ENCODE peak calls at places on chromosomes 13 and 19, in nine cellular contexts. K is fibroblast of villous mesenchyme; I is naive thymus-derived CD8-positive, alpha-beta T cell; H is iPS-NIHi11; B is T-cell; R is MV-4-11; Q is NCI-H2081; Y is effector memory CD8-positive, alpha-beta T cell; J is heart left ventricle. E is an unnamed sample.
A peak's percentile ranks its signal among the peaks of the same experiment; 100 is the strongest.

GRCh38 chr19:34350161-34350561 is 14.8 kb upstream of the GPI start:
- DNase-seq in K (no peak), I (peak; percentile 74), H (no peak), B (peak; percentile 70), R (no peak), Q (no peak), Y (peak; percentile 64), J (no peak), E (no peak)

GRCh38 chr19:48751835-48752510 is 468 bp downstream of the FUT1 start:
- DNase-seq in K (no peak), I (no peak), H (no peak), B (no peak), R (peak; percentile 37), Q (no peak), Y (no peak), J (no peak), E (no peak)

GRCh38 chr19:36136975-36137686 is 2.7 kb upstream of the CAPNS1 start:
- DNase-seq in K (peak; percentile 17), I (no peak), H (peak; percentile 29), B (no peak), R (peak; percentile 29), Q (no peak), Y (no peak), J (peak; percentile 60), E (no peak)

GRCh38 chr13:98950705-98951104 is 27.2 kb downstream of the DOCK9 start:
- DNase-seq in K (no peak), I (no peak), H (no peak), B (no peak), R (no peak), Q (no peak), Y (no peak), J (no peak), E (no peak)

GRCh38 chr13:72437458-72437857 is 290.0 kb downstream of the MZT1 start:
- DNase-seq in K (peak; percentile 1), I (no peak), H (no peak), B (no peak), R (no peak), Q (no peak), Y (no peak), J (no peak), E (no peak)

GRCh38 chr13:62387642-62388041 is 972.0 kb upstream of the PCDH20 start:
- DNase-seq in K (no peak), I (no peak), H (no peak), B (no peak), R (no peak), Q (no peak), Y (no peak), J (no peak), E (no peak)

GRCh38 chr13:80705371-80706163 is 364.6 kb upstream of the SPRY2 start:
- DNase-seq in K (no peak), I (no peak), H (no peak), B (no peak), R (no peak), Q (no peak), Y (no peak), J (no peak), E (no peak)

GRCh38 chr19:39497850-39498261 is 891 bp upstream of the DLL3 start:
- DNase-seq in K (peak; percentile 46), I (no peak), H (peak; percentile 81), B (no peak), R (peak; percentile 45), Q (peak; percentile 77), Y (no peak), J (no peak), E (peak; percentile 78)

GRCh38 chr13:65292488-65292901 is 1937.6 kb downstream of the PCDH9 start:
- DNase-seq in K (peak; percentile 0), I (no peak), H (no peak), B (no peak), R (no peak), Q (no peak), Y (no peak), J (no peak), E (no peak)

GRCh38 chr19:9075064-9075964 is 11.5 kb upstream of the OR1M1 start:
- DNase-seq in K (peak; percentile 79), I (no peak), H (peak; percentile 83), B (no peak), R (peak; percentile 69), Q (no peak), Y (no peak), J (peak; percentile 66), E (peak; percentile 20)

GRCh38 chr19:38831142-38831605 is 420 bp downstream of the ECH1 start:
- DNase-seq in K (peak; percentile 98), I (no peak), H (peak; percentile 69), B (no peak), R (peak; percentile 70), Q (no peak), Y (no peak), J (peak; percentile 56), E (peak; percentile 33)

GRCh38 chr13:47216176-47216822 is 319.4 kb upstream of the HTR2A start:
- DNase-seq in K (peak; percentile 26), I (no peak), H (no peak), B (no peak), R (no peak), Q (no peak), Y (no peak), J (no peak), E (no peak)

GRCh38 chr13:110114351-110114750 is 192.6 kb downstream of the COL4A1 start:
- DNase-seq in K (peak; percentile 64), I (no peak), H (no peak), B (no peak), R (no peak), Q (no peak), Y (no peak), J (no peak), E (no peak)

GRCh38 chr13:29441301-29441700 is 154.2 kb downstream of the SLC7A1 start:
- DNase-seq in K (no peak), I (no peak), H (no peak), B (no peak), R (no peak), Q (no peak), Y (no peak), J (no peak), E (no peak)

GRCh38 chr13:109940637-109941036 is 154.3 kb upstream of the IRS2 start:
- DNase-seq in K (no peak), I (no peak), H (no peak), B (no peak), R (no peak), Q (no peak), Y (no peak), J (no peak), E (no peak)

GRCh38 chr19:2774083-2774679 is 8.9 kb downstream of the SGTA start:
- DNase-seq in K (no peak), I (no peak), H (no peak), B (no peak), R (no peak), Q (no peak), Y (no peak), J (no peak), E (no peak)

GRCh38 chr13:106597190-106597589 is 29.3 kb upstream of the ARGLU1 start:
- DNase-seq in K (peak; percentile 14), I (no peak), H (no peak), B (no peak), R (no peak), Q (no peak), Y (no peak), J (peak; percentile 66), E (no peak)

GRCh38 chr13:28659611-28659970 is 661 bp downstream of the POMP start:
- DNase-seq in K (peak; percentile 81), I (no peak), H (no peak), B (no peak), R (peak; percentile 58), Q (no peak), Y (peak; percentile 7), J (no peak), E (no peak)

GRCh38 chr13:111361873-111362648 is 41.6 kb downstream of the TEX29 start:
- DNase-seq in K (no peak), I (no peak), H (no peak), B (no peak), R (peak; percentile 14), Q (no peak), Y (no peak), J (no peak), E (no peak)

GRCh38 chr19:3517638-3518037 is 11.5 kb downstream of the FZR1 start:
- DNase-seq in K (peak; percentile 48), I (no peak), H (no peak), B (no peak), R (no peak), Q (no peak), Y (no peak), J (no peak), E (no peak)

GRCh38 chr19:50293263-50294004 is 35.7 kb downstream of the KCNC3 start:
- DNase-seq in K (no peak), I (no peak), H (no peak), B (no peak), R (no peak), Q (no peak), Y (no peak), J (no peak), E (no peak)

GRCh38 chr19:48490980-48491792 is 20.4 kb downstream of the LMTK3 start:
- DNase-seq in K (no peak), I (peak; percentile 60), H (peak; percentile 89), B (peak; percentile 55), R (peak; percentile 59), Q (peak; percentile 36), Y (peak; percentile 43), J (no peak), E (peak; percentile 71)

GRCh38 chr19:7617735-7618134 is 11.6 kb downstream of the XAB2 start:
- DNase-seq in K (no peak), I (no peak), H (no peak), B (no peak), R (no peak), Q (no peak), Y (no peak), J (no peak), E (no peak)

GRCh38 chr19:17720487-17720839 is 1.2 kb downstream of the MAP1S start:
- DNase-seq in K (no peak), I (no peak), H (no peak), B (no peak), R (no peak), Q (no peak), Y (no peak), J (no peak), E (no peak)

GRCh38 chr13:106466691-106467405 is 68.6 kb downstream of the EFNB2 start:
- DNase-seq in K (no peak), I (no peak), H (no peak), B (no peak), R (no peak), Q (no peak), Y (no peak), J (no peak), E (no peak)

GRCh38 chr13:99062593-99062992 is 84.7 kb upstream of the DOCK9 start:
- DNase-seq in K (peak; percentile 46), I (no peak), H (no peak), B (no peak), R (no peak), Q (peak; percentile 83), Y (no peak), J (peak; percentile 71), E (no peak)

GRCh38 chr13:74067818-74068217 is 66.4 kb downstream of the KLF12 start:
- DNase-seq in K (no peak), I (no peak), H (no peak), B (no peak), R (no peak), Q (no peak), Y (no peak), J (no peak), E (no peak)

GRCh38 chr13:109989155-109989554 is 202.8 kb upstream of the IRS2 start:
- DNase-seq in K (no peak), I (no peak), H (no peak), B (no peak), R (no peak), Q (no peak), Y (no peak), J (no peak), E (no peak)

GRCh38 chr13:105147481-105147880 is 1388.0 kb downstream of the EFNB2 start:
- DNase-seq in K (no peak), I (no peak), H (no peak), B (no peak), R (peak; percentile 52), Q (no peak), Y (no peak), J (no peak), E (no peak)

GRCh38 chr19:54674021-54674617 is 11.3 kb downstream of the LILRB4 start:
- DNase-seq in K (peak; percentile 27), I (no peak), H (no peak), B (no peak), R (peak; percentile 47), Q (peak; percentile 14), Y (no peak), J (no peak), E (no peak)

E was measured in nephron progenitor cell.